ENCODE peak calls at places on chromosome 16, in nine cellular contexts. One of them, this sample, is unnamed.

GRCh38 chr16:68921654-68922053 is 78.3 kb downstream of the TANGO6 start:
- DNase-seq in astrocyte of the cerebellum: peak; percentile 24
- DNase-seq in IMR-90: peak; percentile 75
- DNase-seq in colonic mucosa: peak; percentile 36
- DNase-seq in epithelial cell of esophagus: peak; percentile 99
- DNase-seq in mucosa of descending colon: no peak
- DNase-seq in dorsolateral prefrontal cortex: no peak
- DNase-seq in AG04450: no peak
- DNase-seq in CD8-positive, alpha-beta T cell: no peak
- DNase-seq in this sample: peak; percentile 48

GRCh38 chr16:89720859-89721643 is at the start of the genes VPS9D1 and ZNF276:
- DNase-seq in AG04450: no peak
- DNase-seq in mucosa of descending colon: peak; percentile 92
- DNase-seq in IMR-90: peak; percentile 69
- DNase-seq in astrocyte of the cerebellum: no peak
- DNase-seq in dorsolateral prefrontal cortex: peak; percentile 89
- DNase-seq in epithelial cell of esophagus: peak; percentile 87
- DNase-seq in colonic mucosa: peak; percentile 90
- DNase-seq in CD8-positive, alpha-beta T cell: peak; percentile 71
- DNase-seq in this sample: peak; percentile 78

GRCh38 chr16:63981639-63982038 is 1140.2 kb downstream of the CDH11 start:
- DNase-seq in colonic mucosa: no peak
- DNase-seq in dorsolateral prefrontal cortex: no peak
- DNase-seq in IMR-90: no peak
- DNase-seq in CD8-positive, alpha-beta T cell: no peak
- DNase-seq in epithelial cell of esophagus: no peak
- DNase-seq in AG04450: no peak
- DNase-seq in astrocyte of the cerebellum: no peak
- DNase-seq in mucosa of descending colon: no peak
- DNase-seq in this sample: no peak

GRCh38 chr16:61596648-61597047 is 439.6 kb downstream of the CDH8 start:
- DNase-seq in dorsolateral prefrontal cortex: no peak
- DNase-seq in mucosa of descending colon: no peak
- DNase-seq in colonic mucosa: no peak
- DNase-seq in IMR-90: no peak
- DNase-seq in epithelial cell of esophagus: no peak
- DNase-seq in CD8-positive, alpha-beta T cell: no peak
- DNase-seq in astrocyte of the cerebellum: no peak
- DNase-seq in AG04450: no peak
- DNase-seq in this sample: no peak

GRCh38 chr16:79076039-79076767 is 524.3 kb downstream of the MAF start:
- DNase-seq in IMR-90: no peak
- DNase-seq in AG04450: no peak
- DNase-seq in epithelial cell of esophagus: no peak
- DNase-seq in astrocyte of the cerebellum: no peak
- DNase-seq in colonic mucosa: no peak
- DNase-seq in dorsolateral prefrontal cortex: no peak
- DNase-seq in mucosa of descending colon: no peak
- DNase-seq in CD8-positive, alpha-beta T cell: no peak
- DNase-seq in this sample: no peak

GRCh38 chr16:50497592-50497991 is 50.6 kb upstream of the NKD1 start:
- DNase-seq in dorsolateral prefrontal cortex: no peak
- DNase-seq in IMR-90: peak; percentile 13
- DNase-seq in astrocyte of the cerebellum: peak; percentile 8
- DNase-seq in colonic mucosa: no peak
- DNase-seq in epithelial cell of esophagus: peak; percentile 46
- DNase-seq in mucosa of descending colon: no peak
- DNase-seq in CD8-positive, alpha-beta T cell: no peak
- DNase-seq in AG04450: no peak
- DNase-seq in this sample: peak; percentile 24

GRCh38 chr16:81951564-81951963 is 59.7 kb downstream of the SDR42E1 start:
- DNase-seq in colonic mucosa: no peak
- DNase-seq in IMR-90: no peak
- DNase-seq in epithelial cell of esophagus: no peak
- DNase-seq in dorsolateral prefrontal cortex: no peak
- DNase-seq in mucosa of descending colon: no peak
- DNase-seq in CD8-positive, alpha-beta T cell: no peak
- DNase-seq in AG04450: no peak
- DNase-seq in astrocyte of the cerebellum: no peak
- DNase-seq in this sample: no peak

GRCh38 chr16:35195173-35195863 is 1735.9 kb downstream of the TP53TG3F start:
- DNase-seq in mucosa of descending colon: no peak
- DNase-seq in IMR-90: no peak
- DNase-seq in colonic mucosa: no peak
- DNase-seq in AG04450: no peak
- DNase-seq in epithelial cell of esophagus: no peak
- DNase-seq in CD8-positive, alpha-beta T cell: no peak
- DNase-seq in dorsolateral prefrontal cortex: no peak
- DNase-seq in astrocyte of the cerebellum: no peak
- DNase-seq in this sample: no peak

GRCh38 chr16:75402821-75403475 is 30.4 kb downstream of the CFDP1 start:
- DNase-seq in epithelial cell of esophagus: peak; percentile 61
- DNase-seq in IMR-90: peak; percentile 60
- DNase-seq in AG04450: no peak
- DNase-seq in CD8-positive, alpha-beta T cell: no peak
- DNase-seq in dorsolateral prefrontal cortex: no peak
- DNase-seq in astrocyte of the cerebellum: peak; percentile 51
- DNase-seq in mucosa of descending colon: no peak
- DNase-seq in colonic mucosa: no peak
- DNase-seq in this sample: peak; percentile 72

DNA sequence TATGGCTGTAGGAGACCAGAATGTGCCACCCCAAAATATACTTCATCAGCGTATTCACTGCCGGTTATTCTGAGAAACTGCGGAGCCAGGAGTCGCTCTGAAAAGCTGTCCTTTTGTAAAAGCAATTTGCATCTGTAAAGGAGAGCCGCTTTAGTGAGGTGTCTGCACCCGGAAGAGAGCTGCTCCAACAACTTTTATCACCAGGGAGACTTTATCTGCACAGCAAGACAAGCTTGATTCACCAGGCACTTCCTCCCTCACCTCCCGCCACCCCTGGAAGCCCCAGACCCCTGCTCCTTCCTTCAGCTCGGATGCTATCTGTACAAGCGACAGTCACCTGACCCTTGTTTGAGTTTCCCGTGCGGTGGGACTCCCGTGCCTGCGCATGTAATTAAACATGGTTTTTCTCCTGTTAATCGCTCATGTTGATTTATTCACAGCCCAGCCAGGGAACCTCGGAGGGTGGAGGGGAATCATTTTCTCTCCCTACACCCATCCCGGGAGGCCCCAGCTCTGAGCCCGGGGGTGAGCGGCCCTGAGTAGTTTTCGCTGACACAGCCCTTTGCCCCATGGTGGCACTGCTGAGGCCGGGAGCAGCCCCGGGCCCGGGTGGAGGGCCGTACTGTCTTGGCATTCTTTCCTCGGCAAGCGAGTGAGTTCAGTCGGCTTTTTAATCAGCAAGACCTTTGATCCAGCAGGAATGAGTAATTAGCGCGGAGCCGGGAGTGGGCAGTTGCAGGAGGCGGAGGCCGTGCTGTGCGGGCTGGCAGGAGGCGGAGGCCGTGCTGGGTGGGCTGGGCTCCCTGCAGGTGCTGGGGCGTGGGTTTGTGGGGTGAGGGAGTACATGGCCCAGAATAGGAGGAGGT is 222.7 kb upstream of the CIBAR2 start:
- DNase-seq in epithelial cell of esophagus: no peak
- DNase-seq in dorsolateral prefrontal cortex: no peak
- DNase-seq in AG04450: no peak
- DNase-seq in IMR-90: no peak
- DNase-seq in colonic mucosa: peak; percentile 92
- DNase-seq in CD8-positive, alpha-beta T cell: no peak
- DNase-seq in astrocyte of the cerebellum: no peak
- DNase-seq in mucosa of descending colon: peak; percentile 92
- DNase-seq in this sample: no peak
- TF ChIP-seq CTCF in epithelial cell of esophagus: no peak
- TF ChIP-seq CTCF in dorsolateral prefrontal cortex: no peak
- TF ChIP-seq CTCF in AG04450: no peak
- TF ChIP-seq CTCF in IMR-90: no peak
- TF ChIP-seq CTCF in colonic mucosa: no peak
- TF ChIP-seq CTCF in CD8-positive, alpha-beta T cell: no peak
- TF ChIP-seq CTCF in astrocyte of the cerebellum: peak; percentile 14
- TF ChIP-seq CTCF in mucosa of descending colon: no peak
- TF ChIP-seq CTCF in this sample: no peak

DNA sequence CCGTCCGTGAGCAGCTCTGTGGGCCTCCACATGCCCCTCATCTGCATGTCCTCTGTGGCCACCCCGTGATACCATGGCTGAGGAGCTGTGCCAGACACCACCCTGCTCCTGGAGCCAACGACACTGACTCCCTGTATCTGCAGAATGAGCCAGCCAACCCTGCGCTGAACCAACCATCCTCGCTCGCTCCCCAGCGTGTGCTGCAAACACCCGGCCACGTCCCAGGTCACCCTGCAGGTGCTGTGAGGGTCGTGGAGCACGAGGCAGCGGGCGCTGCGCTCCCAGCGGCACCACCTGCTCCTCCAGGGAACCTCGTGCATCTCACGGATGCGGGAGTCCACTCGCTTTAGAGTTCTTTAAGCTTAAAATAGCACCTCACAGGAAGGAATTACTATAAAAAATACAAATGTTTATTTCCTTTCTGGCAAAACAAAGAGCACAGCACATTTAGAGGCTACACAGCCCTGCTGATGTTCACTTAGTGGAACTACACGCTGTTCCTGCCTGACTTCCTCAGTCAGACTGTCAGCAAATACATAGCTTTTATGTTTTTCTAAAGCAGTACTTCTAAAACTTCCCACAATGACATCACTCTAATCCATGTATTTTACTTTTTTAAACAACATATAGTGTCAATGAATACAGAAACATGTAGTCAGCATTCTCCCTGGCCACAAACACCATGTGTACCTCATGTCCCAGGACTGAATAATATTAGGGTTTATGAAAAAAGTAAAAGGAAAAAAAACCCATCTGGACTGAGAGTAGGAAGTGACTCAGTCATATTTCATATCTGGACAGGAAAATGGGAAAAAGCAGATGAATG is 43.5 kb downstream of the MAP1LC3B start:
- DNase-seq in mucosa of descending colon: peak; percentile 20
- DNase-seq in AG04450: peak; percentile 84
- DNase-seq in astrocyte of the cerebellum: peak; percentile 71
- DNase-seq in dorsolateral prefrontal cortex: no peak
- DNase-seq in IMR-90: peak; percentile 97
- DNase-seq in CD8-positive, alpha-beta T cell: no peak
- DNase-seq in epithelial cell of esophagus: peak; percentile 43
- DNase-seq in colonic mucosa: no peak
- DNase-seq in this sample: peak; percentile 76
- H3K4me3 ChIP-seq in mucosa of descending colon: no peak overlapping the region
- H3K4me3 ChIP-seq in AG04450: peak overlapping the region; percentile 5
- H3K4me3 ChIP-seq in astrocyte of the cerebellum: no peak overlapping the region
- H3K4me3 ChIP-seq in dorsolateral prefrontal cortex: no peak overlapping the region
- H3K4me3 ChIP-seq in IMR-90: no peak overlapping the region
- H3K4me3 ChIP-seq in CD8-positive, alpha-beta T cell: no peak overlapping the region
- H3K4me3 ChIP-seq in epithelial cell of esophagus: no peak overlapping the region
- H3K4me3 ChIP-seq in colonic mucosa: no peak overlapping the region
- H3K4me3 ChIP-seq in this sample: peak overlapping the region; percentile 6

GRCh38 chr16:30951193-30951592 is 2.3 kb downstream of the ORAI3 start:
- DNase-seq in CD8-positive, alpha-beta T cell: no peak
- DNase-seq in dorsolateral prefrontal cortex: no peak
- DNase-seq in mucosa of descending colon: no peak
- DNase-seq in epithelial cell of esophagus: no peak
- DNase-seq in IMR-90: no peak
- DNase-seq in astrocyte of the cerebellum: no peak
- DNase-seq in colonic mucosa: no peak
- DNase-seq in AG04450: no peak
- DNase-seq in this sample: no peak

GRCh38 chr16:30948956-30949654 is at the start of gene ORAI3:
- DNase-seq in IMR-90: peak; percentile 44
- DNase-seq in epithelial cell of esophagus: peak; percentile 70
- DNase-seq in astrocyte of the cerebellum: no peak
- DNase-seq in mucosa of descending colon: peak; percentile 82
- DNase-seq in colonic mucosa: peak; percentile 83
- DNase-seq in AG04450: no peak
- DNase-seq in dorsolateral prefrontal cortex: peak; percentile 86
- DNase-seq in CD8-positive, alpha-beta T cell: no peak
- DNase-seq in this sample: peak; percentile 66

GRCh38 chr16:30948087-30948955 is 547 bp upstream of the ORAI3 start:
- DNase-seq in IMR-90: peak; percentile 96
- DNase-seq in astrocyte of the cerebellum: peak; percentile 96
- DNase-seq in epithelial cell of esophagus: peak; percentile 93
- DNase-seq in AG04450: peak; percentile 91
- DNase-seq in dorsolateral prefrontal cortex: peak; percentile 96
- DNase-seq in colonic mucosa: peak; percentile 89
- DNase-seq in mucosa of descending colon: peak; percentile 78
- DNase-seq in CD8-positive, alpha-beta T cell: no peak
- DNase-seq in this sample: peak; percentile 99

GRCh38 chr16:30950516-30951073 is 1.7 kb downstream of the ORAI3 start:
- DNase-seq in AG04450: no peak
- DNase-seq in epithelial cell of esophagus: no peak
- DNase-seq in mucosa of descending colon: no peak
- DNase-seq in dorsolateral prefrontal cortex: no peak
- DNase-seq in astrocyte of the cerebellum: no peak
- DNase-seq in IMR-90: no peak
- DNase-seq in CD8-positive, alpha-beta T cell: no peak
- DNase-seq in colonic mucosa: no peak
- DNase-seq in this sample: no peak

DNA sequence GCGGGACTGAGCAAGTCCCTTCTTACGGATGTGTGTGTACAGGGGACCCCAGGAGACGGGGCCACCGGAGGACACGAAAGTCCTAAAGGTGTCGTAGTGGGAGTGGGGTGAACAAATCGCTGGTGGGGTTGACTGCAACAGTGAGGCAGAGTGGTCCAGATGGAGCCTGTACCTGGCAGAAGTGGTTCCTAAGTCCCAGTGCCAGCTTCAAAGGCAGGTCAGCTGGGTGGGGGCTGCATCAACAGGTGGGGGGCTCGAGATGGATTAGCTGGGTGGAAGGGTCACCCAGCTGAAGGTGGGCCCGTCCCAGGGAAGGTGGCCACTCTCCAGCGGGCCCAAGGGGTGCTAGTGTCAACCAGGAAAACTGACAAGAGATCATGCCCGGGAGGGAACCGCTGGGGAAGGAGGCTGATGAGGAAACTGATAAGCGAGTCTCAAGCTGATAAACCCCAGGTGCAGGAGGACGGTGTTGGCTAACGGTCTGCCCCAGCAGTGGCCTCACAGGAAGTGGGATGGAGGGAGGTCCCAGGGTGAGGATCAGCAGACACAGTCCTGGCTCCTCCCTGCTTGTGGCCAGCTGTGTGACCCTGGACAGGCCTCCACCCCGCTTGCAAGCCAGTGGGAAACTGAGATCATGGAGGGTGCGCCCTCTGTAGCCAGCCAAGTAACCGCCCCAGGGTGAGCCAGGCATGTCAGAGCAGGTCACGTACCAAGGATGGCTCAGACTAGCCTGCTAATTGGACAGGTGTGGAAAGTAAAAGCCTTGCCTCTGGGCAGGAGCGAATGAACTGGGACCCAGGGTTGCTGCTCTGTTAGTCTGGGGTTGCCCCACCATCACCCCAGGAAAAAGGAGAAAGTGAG is 1.0 kb downstream of the ORAI3 start:
- DNase-seq in IMR-90: peak; percentile 80
- DNase-seq in mucosa of descending colon: peak; percentile 83
- DNase-seq in CD8-positive, alpha-beta T cell: no peak
- DNase-seq in colonic mucosa: peak; percentile 90
- DNase-seq in dorsolateral prefrontal cortex: no peak
- DNase-seq in astrocyte of the cerebellum: no peak
- DNase-seq in AG04450: no peak
- DNase-seq in epithelial cell of esophagus: peak; percentile 96
- DNase-seq in this sample: peak; percentile 80
- TF ChIP-seq CTCF in IMR-90: no peak
- TF ChIP-seq CTCF in mucosa of descending colon: no peak
- TF ChIP-seq CTCF in CD8-positive, alpha-beta T cell: no peak
- TF ChIP-seq CTCF in colonic mucosa: no peak
- TF ChIP-seq CTCF in dorsolateral prefrontal cortex: no peak
- TF ChIP-seq CTCF in astrocyte of the cerebellum: no peak
- TF ChIP-seq CTCF in AG04450: peak; percentile 13
- TF ChIP-seq CTCF in epithelial cell of esophagus: peak; percentile 17
- TF ChIP-seq CTCF in this sample: no peak

GRCh38 chr16:29729116-29729521 is 16.7 kb downstream of the C16orf54 start:
- DNase-seq in mucosa of descending colon: no peak
- DNase-seq in CD8-positive, alpha-beta T cell: no peak
- DNase-seq in colonic mucosa: no peak
- DNase-seq in astrocyte of the cerebellum: peak; percentile 18
- DNase-seq in dorsolateral prefrontal cortex: no peak
- DNase-seq in AG04450: peak; percentile 4
- DNase-seq in epithelial cell of esophagus: peak; percentile 54
- DNase-seq in IMR-90: peak; percentile 49
- DNase-seq in this sample: peak; percentile 66
- H3K4me3 ChIP-seq in mucosa of descending colon: no peak overlapping the region
- H3K4me3 ChIP-seq in CD8-positive, alpha-beta T cell: no peak overlapping the region
- H3K4me3 ChIP-seq in colonic mucosa: no peak overlapping the region
- H3K4me3 ChIP-seq in astrocyte of the cerebellum: no peak overlapping the region
- H3K4me3 ChIP-seq in dorsolateral prefrontal cortex: no peak overlapping the region
- H3K4me3 ChIP-seq in AG04450: no peak overlapping the region
- H3K4me3 ChIP-seq in epithelial cell of esophagus: no peak overlapping the region
- H3K4me3 ChIP-seq in IMR-90: no peak overlapping the region
- H3K4me3 ChIP-seq in this sample: no peak overlapping the region

This sample was measured in fibroblast of pulmonary artery.